ENCODE peak calls at places on chromosome 11, in six cellular contexts. One of them, this sample, is unnamed.

GRCh38 chr11:47917643-47918369 is 62.6 kb upstream of the PTPRJ start:
- DNase-seq in endodermal cell: peak
- DNase-seq in fibroblast of the aortic adventitia: peak
- DNase-seq in Peyer's patch: peak
- DNase-seq in tibial artery: peak
- DNase-seq in heart left ventricle: peak
- DNase-seq in this sample: peak

GRCh38 chr11:134374171-134374570 is 37.9 kb downstream of the B3GAT1 start:
- DNase-seq in endodermal cell: no peak
- DNase-seq in heart left ventricle: peak
- DNase-seq in Peyer's patch: no peak
- DNase-seq in fibroblast of the aortic adventitia: no peak
- DNase-seq in tibial artery: no peak
- DNase-seq in this sample: no peak

GRCh38 chr11:122788781-122789535 is 49.3 kb upstream of the CRTAM start:
- DNase-seq in tibial artery: no peak
- DNase-seq in endodermal cell: no peak
- DNase-seq in fibroblast of the aortic adventitia: no peak
- DNase-seq in heart left ventricle: no peak
- DNase-seq in Peyer's patch: no peak
- DNase-seq in this sample: no peak

GRCh38 chr11:24391165-24391564 is 105.7 kb upstream of the LUZP2 start:
- DNase-seq in heart left ventricle: no peak
- DNase-seq in tibial artery: no peak
- DNase-seq in Peyer's patch: no peak
- DNase-seq in fibroblast of the aortic adventitia: peak
- DNase-seq in endodermal cell: no peak
- DNase-seq in this sample: no peak

GRCh38 chr11:114317738-114318137 is 21.5 kb downstream of the NNMT start:
- DNase-seq in endodermal cell: peak
- DNase-seq in tibial artery: peak
- DNase-seq in Peyer's patch: no peak
- DNase-seq in heart left ventricle: peak
- DNase-seq in fibroblast of the aortic adventitia: peak
- DNase-seq in this sample: no peak

GRCh38 chr11:30107899-30108298 is 91.1 kb upstream of the KCNA4 start:
- DNase-seq in endodermal cell: no peak
- DNase-seq in Peyer's patch: no peak
- DNase-seq in heart left ventricle: no peak
- DNase-seq in fibroblast of the aortic adventitia: peak
- DNase-seq in tibial artery: no peak
- DNase-seq in this sample: no peak

GRCh38 chr11:61697093-61697492 is 16.9 kb downstream of the DAGLA start:
- DNase-seq in endodermal cell: no peak
- DNase-seq in tibial artery: no peak
- DNase-seq in fibroblast of the aortic adventitia: no peak
- DNase-seq in Peyer's patch: no peak
- DNase-seq in heart left ventricle: no peak
- DNase-seq in this sample: peak

GRCh38 chr11:122617926-122618325 is 37.6 kb upstream of the UBASH3B start:
- DNase-seq in endodermal cell: no peak
- DNase-seq in fibroblast of the aortic adventitia: no peak
- DNase-seq in heart left ventricle: no peak
- DNase-seq in Peyer's patch: no peak
- DNase-seq in tibial artery: no peak
- DNase-seq in this sample: no peak

GRCh38 chr11:27720277-27720830 is 20.1 kb upstream of the BDNF start:
- DNase-seq in heart left ventricle: peak
- DNase-seq in tibial artery: no peak
- DNase-seq in endodermal cell: peak
- DNase-seq in Peyer's patch: no peak
- DNase-seq in fibroblast of the aortic adventitia: peak
- DNase-seq in this sample: peak

GRCh38 chr11:125460275-125460674 is 35.8 kb downstream of the FEZ1 start:
- DNase-seq in fibroblast of the aortic adventitia: no peak
- DNase-seq in Peyer's patch: no peak
- DNase-seq in tibial artery: no peak
- DNase-seq in endodermal cell: no peak
- DNase-seq in heart left ventricle: no peak
- DNase-seq in this sample: no peak

GRCh38 chr11:29634248-29634647 is 382.6 kb downstream of the KCNA4 start:
- DNase-seq in endodermal cell: no peak
- DNase-seq in tibial artery: no peak
- DNase-seq in fibroblast of the aortic adventitia: peak
- DNase-seq in Peyer's patch: no peak
- DNase-seq in heart left ventricle: no peak
- DNase-seq in this sample: no peak

GRCh38 chr11:120867988-120868387 is 155.9 kb upstream of the TBCEL start:
- DNase-seq in Peyer's patch: no peak
- DNase-seq in tibial artery: no peak
- DNase-seq in fibroblast of the aortic adventitia: no peak
- DNase-seq in endodermal cell: no peak
- DNase-seq in heart left ventricle: no peak
- DNase-seq in this sample: no peak
- TF ChIP-seq CTCF in Peyer's patch: no peak
- TF ChIP-seq CTCF in tibial artery: no peak
- TF ChIP-seq CTCF in fibroblast of the aortic adventitia: no peak
- TF ChIP-seq CTCF in endodermal cell: no peak
- TF ChIP-seq CTCF in heart left ventricle: no peak
- TF ChIP-seq CTCF in this sample: no peak

GRCh38 chr11:94103476-94103875 is 25.2 kb upstream of the PANX1 start:
- DNase-seq in fibroblast of the aortic adventitia: no peak
- DNase-seq in heart left ventricle: no peak
- DNase-seq in Peyer's patch: no peak
- DNase-seq in tibial artery: no peak
- DNase-seq in endodermal cell: no peak
- DNase-seq in this sample: no peak

GRCh38 chr11:94111241-94111640 is 17.4 kb upstream of the PANX1 start:
- DNase-seq in endodermal cell: no peak
- DNase-seq in tibial artery: no peak
- DNase-seq in fibroblast of the aortic adventitia: no peak
- DNase-seq in Peyer's patch: no peak
- DNase-seq in heart left ventricle: no peak
- DNase-seq in this sample: no peak

GRCh38 chr11:94106699-94107098 is 21.9 kb upstream of the PANX1 start:
- DNase-seq in heart left ventricle: peak
- DNase-seq in fibroblast of the aortic adventitia: peak
- DNase-seq in Peyer's patch: no peak
- DNase-seq in endodermal cell: no peak
- DNase-seq in tibial artery: no peak
- DNase-seq in this sample: no peak

GRCh38 chr11:94104734-94105133 is 23.9 kb upstream of the PANX1 start:
- DNase-seq in heart left ventricle: no peak
- DNase-seq in fibroblast of the aortic adventitia: no peak
- DNase-seq in endodermal cell: no peak
- DNase-seq in Peyer's patch: no peak
- DNase-seq in tibial artery: no peak
- DNase-seq in this sample: no peak

GRCh38 chr11:94107363-94107762 is 21.3 kb upstream of the PANX1 start:
- DNase-seq in Peyer's patch: no peak
- DNase-seq in endodermal cell: no peak
- DNase-seq in fibroblast of the aortic adventitia: no peak
- DNase-seq in tibial artery: no peak
- DNase-seq in heart left ventricle: no peak
- DNase-seq in this sample: no peak
- TF ChIP-seq CTCF in Peyer's patch: no peak
- TF ChIP-seq CTCF in endodermal cell: peak
- TF ChIP-seq CTCF in fibroblast of the aortic adventitia: peak
- TF ChIP-seq CTCF in tibial artery: no peak
- TF ChIP-seq CTCF in heart left ventricle: no peak
- TF ChIP-seq CTCF in this sample: no peak

DNA sequence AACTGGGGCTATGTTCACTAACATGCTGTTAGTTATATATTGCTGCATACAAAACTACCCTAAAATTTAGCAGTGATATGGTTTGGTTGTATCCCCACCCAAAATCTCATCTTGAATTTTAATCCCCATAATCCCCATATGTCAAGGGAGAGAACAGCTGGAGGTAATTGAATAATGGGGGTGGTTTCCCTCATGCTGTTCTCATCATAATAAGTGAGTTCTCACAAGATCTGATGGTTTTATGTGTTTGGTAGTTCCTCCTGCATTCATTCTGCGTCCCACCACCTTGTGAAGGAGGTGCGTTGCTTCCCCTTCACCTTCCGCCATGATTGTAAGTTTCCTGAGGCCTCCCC is 10.0 kb upstream of the PATL1 start:
- DNase-seq in tibial artery: no peak
- DNase-seq in fibroblast of the aortic adventitia: no peak
- DNase-seq in Peyer's patch: no peak
- DNase-seq in heart left ventricle: no peak
- DNase-seq in endodermal cell: no peak
- DNase-seq in this sample: no peak
- TF ChIP-seq CTCF in tibial artery: no peak
- TF ChIP-seq CTCF in fibroblast of the aortic adventitia: no peak
- TF ChIP-seq CTCF in Peyer's patch: no peak
- TF ChIP-seq CTCF in heart left ventricle: no peak
- TF ChIP-seq CTCF in endodermal cell: no peak
- TF ChIP-seq CTCF in this sample: no peak

DNA sequence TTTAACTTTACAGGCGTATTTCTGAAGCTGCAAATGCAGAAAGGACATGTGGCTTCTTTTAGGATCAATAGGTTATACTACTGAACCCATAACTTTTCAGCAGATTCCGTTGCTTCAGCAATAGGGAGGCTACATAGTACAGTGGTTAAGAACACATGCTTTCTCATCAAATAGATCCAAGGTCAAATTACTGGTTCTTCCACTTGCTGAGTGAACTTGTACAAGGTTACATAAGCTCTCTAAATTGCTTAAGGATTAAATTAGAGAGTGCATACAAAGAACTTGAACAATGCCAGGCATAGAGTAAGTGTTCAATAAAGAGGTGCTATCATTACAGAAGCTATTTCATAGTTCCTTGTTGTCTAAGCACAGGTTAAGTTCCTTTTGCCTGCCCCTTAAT is 129.6 kb downstream of the BARX2 start:
- DNase-seq in fibroblast of the aortic adventitia: no peak
- DNase-seq in Peyer's patch: no peak
- DNase-seq in tibial artery: no peak
- DNase-seq in endodermal cell: no peak
- DNase-seq in heart left ventricle: no peak
- DNase-seq in this sample: no peak
- TF ChIP-seq CTCF in fibroblast of the aortic adventitia: no peak
- TF ChIP-seq CTCF in Peyer's patch: no peak
- TF ChIP-seq CTCF in tibial artery: no peak
- TF ChIP-seq CTCF in endodermal cell: no peak
- TF ChIP-seq CTCF in heart left ventricle: no peak
- TF ChIP-seq CTCF in this sample: no peak

DNA sequence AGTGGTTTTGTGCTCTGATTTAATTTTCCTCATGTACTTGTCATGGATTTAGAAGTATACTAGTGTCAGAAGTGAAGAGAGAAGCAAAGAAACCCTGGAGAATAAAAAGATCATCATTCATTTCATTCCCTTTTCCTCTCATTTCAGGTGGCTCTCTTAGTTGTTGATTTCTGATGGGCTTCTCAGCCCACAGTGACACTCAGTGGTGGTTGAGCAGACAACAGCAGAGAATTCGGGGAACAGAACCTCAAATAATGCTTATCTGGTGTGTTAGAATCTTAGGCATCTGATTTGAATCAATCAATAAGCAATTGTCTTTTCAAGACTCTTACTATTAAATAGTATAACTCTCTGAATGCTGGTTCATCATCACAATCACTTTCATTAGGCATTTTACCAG is 1289.4 kb downstream of the FAM181B start:
- DNase-seq in endodermal cell: peak
- DNase-seq in tibial artery: no peak
- DNase-seq in heart left ventricle: no peak
- DNase-seq in fibroblast of the aortic adventitia: no peak
- DNase-seq in Peyer's patch: no peak
- DNase-seq in this sample: no peak
- TF ChIP-seq CTCF in endodermal cell: peak
- TF ChIP-seq CTCF in tibial artery: no peak
- TF ChIP-seq CTCF in heart left ventricle: no peak
- TF ChIP-seq CTCF in fibroblast of the aortic adventitia: no peak
- TF ChIP-seq CTCF in Peyer's patch: no peak
- TF ChIP-seq CTCF in this sample: no peak

DNA sequence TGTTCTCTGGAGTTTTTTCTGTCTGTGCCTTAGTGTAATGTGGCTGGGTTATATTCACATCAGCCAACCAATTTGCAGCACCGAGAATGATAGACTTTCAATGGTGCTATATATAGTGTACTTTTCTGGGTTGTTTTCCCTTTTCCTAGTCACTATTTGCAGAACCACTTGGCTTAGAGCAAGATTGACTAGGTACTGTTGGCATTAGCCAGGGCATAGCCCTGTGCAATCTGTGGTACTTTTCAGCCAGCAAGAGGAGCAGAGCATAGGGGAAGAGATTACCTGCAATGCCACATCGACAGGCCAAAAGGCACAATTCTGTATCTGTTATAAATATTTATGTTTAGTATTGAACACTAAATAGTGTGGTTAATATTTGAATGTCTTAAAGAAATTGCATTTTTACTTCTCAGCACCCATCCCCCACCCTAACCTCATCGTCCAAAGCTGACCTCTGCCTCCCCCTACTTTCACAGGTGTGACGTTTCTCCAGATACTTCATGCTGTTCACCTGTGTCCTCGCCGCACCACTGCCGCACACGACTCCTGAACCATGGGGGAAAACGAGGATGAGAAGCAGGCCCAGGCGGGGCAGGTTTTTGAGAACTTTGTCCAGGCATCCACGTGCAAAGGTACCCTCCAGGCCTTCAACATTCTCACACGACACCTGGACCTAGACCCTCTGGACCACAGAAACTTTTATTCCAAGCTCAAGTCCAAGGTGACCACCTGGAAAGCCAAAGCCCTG is 51.4 kb downstream of the MICAL2 start:
- DNase-seq in endodermal cell: peak
- DNase-seq in tibial artery: no peak
- DNase-seq in fibroblast of the aortic adventitia: no peak
- DNase-seq in Peyer's patch: no peak
- DNase-seq in heart left ventricle: no peak
- DNase-seq in this sample: no peak
- TF ChIP-seq CTCF in endodermal cell: no peak
- TF ChIP-seq CTCF in tibial artery: no peak
- TF ChIP-seq CTCF in fibroblast of the aortic adventitia: no peak
- TF ChIP-seq CTCF in Peyer's patch: no peak
- TF ChIP-seq CTCF in heart left ventricle: no peak
- TF ChIP-seq CTCF in this sample: no peak

This sample was measured in mucosa of descending colon.